ENCODE peak calls at places on chromosomes 6 and 20, in four cellular contexts. F is psoas muscle; V is amygdala; H is activated CD8-positive, alpha-beta T cell treated with anti-CD3 and anti-CD28 coated beads for 36 hours. A is an unnamed sample.

GRCh38 chr6:80622641-80623040 is 516.2 kb downstream of the BCKDHB start:
- DNase-seq in F (no peak), H (no peak), V (no peak), A (no peak)

GRCh38 chr20:14727485-14728170 is 390.2 kb upstream of the FLRT3 start:
- DNase-seq in H (no peak), F (no peak), V (no peak), A (no peak)

GRCh38 chr6:39792501-39793450 is 600 bp downstream of the DAAM2 start:
- DNase-seq in F (peak; percentile 34), V (no peak), H (no peak), A (no peak)

GRCh38 chr6:88163576-88163975 is 2.6 kb downstream of the CNR1 start:
- DNase-seq in F (no peak), V (no peak), H (no peak), A (no peak)

GRCh38 chr6:101080597-101080996 is 199.5 kb upstream of the ASCC3 start:
- DNase-seq in F (no peak), V (no peak), H (no peak), A (no peak)

GRCh38 chr6:70396796-70397729 is 16.2 kb upstream of the FAM135A start:
- DNase-seq in H (no peak), F (no peak), V (no peak), A (no peak)

GRCh38 chr20:58626076-58626475 is 25.0 kb upstream of the STX16 start:
- DNase-seq in F (no peak), H (no peak), V (no peak), A (no peak)

GRCh38 chr6:71979911-71980310 is 93.6 kb downstream of the RIMS1 start:
- DNase-seq in H (no peak), V (no peak), F (no peak), A (no peak)

GRCh38 chr6:28209753-28210535 is 15.1 kb upstream of the ZSCAN9 start:
- DNase-seq in H (no peak), F (no peak), V (no peak), A (no peak)

GRCh38 chr6:105991561-105992314 is 94.4 kb upstream of the PRDM1 start:
- DNase-seq in F (no peak), V (no peak), H (peak; percentile 66), A (no peak)

GRCh38 chr6:138104618-138105213 is 2.5 kb downstream of the PERP start:
- DNase-seq in H (no peak), V (no peak), F (no peak), A (no peak)

GRCh38 chr20:49914310-49915117 is 815 bp downstream of the SPATA2 start:
- DNase-seq in F (no peak), H (peak; percentile 37), V (peak; percentile 24), A (no peak)

GRCh38 chr20:10558635-10559187 is 115.1 kb downstream of the JAG1 start:
- DNase-seq in V (no peak), H (peak; percentile 86), F (no peak), A (no peak)

GRCh38 chr20:63959699-63960075 is 3.5 kb upstream of the UCKL1 start:
- DNase-seq in V (no peak), F (no peak), H (no peak), A (no peak)

GRCh38 chr6:20202070-20202658 is 10.1 kb downstream of the MBOAT1 start:
- DNase-seq in F (no peak), H (no peak), V (no peak), A (peak; percentile 28)

GRCh38 chr6:122770835-122771601 is 8.5 kb upstream of the FABP7 start:
- DNase-seq in H (no peak), F (no peak), V (no peak), A (no peak)

GRCh38 chr20:62914970-62915457 is 11.3 kb downstream of the DIDO1 start:
- DNase-seq in V (no peak), H (peak; percentile 48), F (no peak), A (peak; percentile 61)

GRCh38 chr20:13259921-13260320 is 38.8 kb downstream of the ISM1 start:
- DNase-seq in V (no peak), F (no peak), H (no peak), A (no peak)

A was measured in SK-MEL-5.